ENCODE peak calls at places on chromosome 17, in nine cellular contexts. M is DMS 273 treated with DMSO at 0.1 percent for 48 hours; H is GM18507; O is activated T-helper 1 cell treated with anti-CD3 and anti-CD28 coated beads, Interleukin-2, amount 50 U/mL, for 16 hours; Y is kidney epithelial cell; B is NCI-H774; D is activated CD8-positive, alpha-beta T cell treated with anti-CD3 and anti-CD28 coated beads, Interleukin-2, amount 10 ng/mL, durations not matched to agents 7 days and 5 days; V is AG08395; U is astrocyte of the spinal cord. Z is an unnamed sample.

GRCh38 chr17:42274812-42275526 is 1.2 kb downstream of the STAT5B start:
- DNase-seq in M (no peak), H (no peak), O (no peak), Y (no peak), B (no peak), D (no peak), V (no peak), U (no peak), Z (no peak)

GRCh38 chr17:76139801-76140660 is 1.0 kb downstream of the FOXJ1 start:
- DNase-seq in M (no peak), H (no peak), O (no peak), Y (no peak), B (peak), D (peak), V (no peak), U (no peak), Z (no peak)

GRCh38 chr17:68087851-68088250 is 52.3 kb downstream of the KPNA2 start:
- DNase-seq in M (no peak), H (no peak), O (no peak), Y (no peak), B (no peak), D (no peak), V (no peak), U (no peak), Z (no peak)

GRCh38 chr17:65103896-65104295 is 33.3 kb upstream of the RGS9 start:
- DNase-seq in M (no peak), H (no peak), O (no peak), Y (peak), B (no peak), D (no peak), V (no peak), U (peak), Z (no peak)

GRCh38 chr17:83161298-83162034 is 82.1 kb downstream of the METRNL start:
- DNase-seq in M (no peak), H (no peak), O (no peak), Y (no peak), B (no peak), D (no peak), V (peak), U (peak), Z (no peak)

GRCh38 chr17:76115138-76115754 is 11.7 kb upstream of the EXOC7 start:
- DNase-seq in M (no peak), H (no peak), O (no peak), Y (no peak), B (no peak), D (no peak), V (no peak), U (no peak), Z (no peak)

GRCh38 chr17:80833952-80834895 is 157.4 kb upstream of the CHMP6 start:
- DNase-seq in M (no peak), H (no peak), O (no peak), Y (no peak), B (no peak), D (no peak), V (peak), U (peak), Z (peak)

GRCh38 chr17:8392274-8392673 is 5.4 kb downstream of the RNF222 start:
- DNase-seq in M (no peak), H (no peak), O (no peak), Y (no peak), B (no peak), D (no peak), V (no peak), U (no peak), Z (no peak)

GRCh38 chr17:17055286-17056166 is 13.3 kb downstream of the MPRIP start:
- DNase-seq in M (no peak), H (no peak), O (no peak), Y (no peak), B (no peak), D (no peak), V (no peak), U (no peak), Z (no peak)

GRCh38 chr17:35286120-35286781 is 43.4 kb downstream of the SLFN5 start:
- DNase-seq in M (no peak), H (no peak), O (no peak), Y (no peak), B (no peak), D (peak), V (no peak), U (no peak), Z (no peak)

GRCh38 chr17:8611671-8612298 is 18.7 kb downstream of the MYH10 start:
- DNase-seq in M (no peak), H (no peak), O (no peak), Y (no peak), B (no peak), D (no peak), V (peak), U (peak), Z (no peak)

GRCh38 chr17:55769625-55770000 is 18.8 kb downstream of the PCTP start:
- DNase-seq in M (no peak), H (no peak), O (no peak), Y (no peak), B (no peak), D (no peak), V (peak), U (peak), Z (no peak)

GRCh38 chr17:76909971-76910760 is 42.0 kb downstream of the MGAT5B start:
- DNase-seq in M (no peak), H (no peak), O (no peak), Y (peak), B (no peak), D (peak), V (peak), U (peak), Z (no peak)

GRCh38 chr17:67376509-67376891 is 581 bp upstream of the PITPNC1 start:
- DNase-seq in M (peak), H (no peak), O (no peak), Y (no peak), B (no peak), D (peak), V (peak), U (peak), Z (peak)

GRCh38 chr17:17445925-17446665 is 30.7 kb upstream of the MED9 start:
- DNase-seq in M (no peak), H (no peak), O (no peak), Y (peak), B (peak), D (no peak), V (peak), U (peak), Z (no peak)

GRCh38 chr17:79298801-79299200 is 224.2 kb downstream of the ENGASE start:
- DNase-seq in M (no peak), H (no peak), O (no peak), Y (no peak), B (no peak), D (no peak), V (no peak), U (no peak), Z (no peak)

GRCh38 chr17:10790491-10791401 is 13.2 kb downstream of the TMEM238L start:
- DNase-seq in M (peak), H (no peak), O (no peak), Y (no peak), B (no peak), D (no peak), V (no peak), U (no peak), Z (no peak)

GRCh38 chr17:43701318-43701743 is 39.6 kb upstream of the MEOX1 start:
- DNase-seq in M (no peak), H (peak), O (no peak), Y (peak), B (no peak), D (peak), V (peak), U (peak), Z (no peak)

GRCh38 chr17:37481001-37481665 is 8.6 kb upstream of the DUSP14 start:
- DNase-seq in M (no peak), H (no peak), O (no peak), Y (no peak), B (no peak), D (no peak), V (no peak), U (no peak), Z (no peak)

GRCh38 chr17:50603340-50603739 is 31.3 kb upstream of the ABCC3 start:
- DNase-seq in M (no peak), H (no peak), O (no peak), Y (no peak), B (no peak), D (peak), V (no peak), U (no peak), Z (no peak)

GRCh38 chr17:43578699-43579569 is 32.8 kb upstream of the ETV4 start:
- DNase-seq in M (no peak), H (peak), O (no peak), Y (no peak), B (peak), D (peak), V (peak), U (peak), Z (no peak)

GRCh38 chr17:78664476-78665384 is 87.5 kb upstream of the DNAH17 start:
- DNase-seq in M (no peak), H (no peak), O (no peak), Y (no peak), B (peak), D (no peak), V (no peak), U (no peak), Z (no peak)

GRCh38 chr17:64641499-64641898 is 20.6 kb downstream of the SMURF2 start:
- DNase-seq in M (no peak), H (no peak), O (no peak), Y (no peak), B (no peak), D (no peak), V (peak), U (peak), Z (no peak)

GRCh38 chr17:20010099-20010863 is 1.1 kb downstream of the SPECC1 start:
- DNase-seq in M (peak), H (no peak), O (no peak), Y (peak), B (no peak), D (no peak), V (peak), U (peak), Z (peak)

GRCh38 chr17:42026821-42027539 is 7.1 kb downstream of the NKIRAS2 start:
- DNase-seq in M (no peak), H (no peak), O (no peak), Y (no peak), B (no peak), D (no peak), V (no peak), U (no peak), Z (no peak)

GRCh38 chr17:81444610-81445339 is 49.5 kb downstream of the BAHCC1 start:
- DNase-seq in M (no peak), H (no peak), O (no peak), Y (no peak), B (no peak), D (no peak), V (no peak), U (no peak), Z (no peak)

GRCh38 chr17:81510798-81511549 is 1.6 kb downstream of the ACTG1 start:
- DNase-seq in M (no peak), H (no peak), O (no peak), Y (no peak), B (no peak), D (peak), V (no peak), U (peak), Z (no peak)

GRCh38 chr17:50943575-50943933 is 77.4 kb upstream of the TOB1 start:
- DNase-seq in M (no peak), H (no peak), O (no peak), Y (no peak), B (no peak), D (no peak), V (no peak), U (no peak), Z (no peak)

GRCh38 chr17:57021226-57021940 is 43.5 kb downstream of the SCPEP1 start:
- DNase-seq in M (no peak), H (no peak), O (no peak), Y (no peak), B (peak), D (no peak), V (no peak), U (no peak), Z (no peak)

GRCh38 chr17:42363767-42364585 is 24.3 kb downstream of the STAT3 start:
- DNase-seq in M (no peak), H (no peak), O (no peak), Y (no peak), B (no peak), D (no peak), V (no peak), U (peak), Z (no peak)

GRCh38 chr17:16977932-16978331 is 6.0 kb upstream of the TNFRSF13B start:
- DNase-seq in M (no peak), H (no peak), O (no peak), Y (peak), B (no peak), D (no peak), V (peak), U (no peak), Z (no peak)

GRCh38 chr17:80791758-80792284 is 199.8 kb upstream of the CHMP6 start:
- DNase-seq in M (no peak), H (no peak), O (no peak), Y (peak), B (peak), D (peak), V (peak), U (peak), Z (no peak)

GRCh38 chr17:75753514-75754377 is 11.2 kb downstream of the GALK1 start:
- DNase-seq in M (no peak), H (peak), O (peak), Y (no peak), B (no peak), D (peak), V (peak), U (peak), Z (peak)

GRCh38 chr17:68248886-68249872 is 1.3 kb downstream of the AMZ2 start:
- DNase-seq in M (no peak), H (no peak), O (no peak), Y (no peak), B (no peak), D (peak), V (no peak), U (no peak), Z (no peak)

GRCh38 chr17:50638851-50639767 is 4.4 kb downstream of the ABCC3 start:
- DNase-seq in M (peak), H (no peak), O (no peak), Y (peak), B (peak), D (no peak), V (peak), U (peak), Z (peak)

GRCh38 chr17:4950075-4950756 is 703 bp upstream of the ENO3 start:
- DNase-seq in M (no peak), H (no peak), O (no peak), Y (no peak), B (peak), D (no peak), V (peak), U (no peak), Z (no peak)

GRCh38 chr17:76598004-76598439 is 12.4 kb upstream of the ST6GALNAC2 start:
- DNase-seq in M (no peak), H (no peak), O (no peak), Y (no peak), B (peak), D (no peak), V (no peak), U (no peak), Z (peak)

GRCh38 chr17:39634384-39634871 is 2.5 kb upstream of the STARD3 start:
- DNase-seq in M (no peak), H (no peak), O (no peak), Y (no peak), B (peak), D (peak), V (peak), U (peak), Z (no peak)

GRCh38 chr17:44170499-44171201 is at the start of gene ASB16:
- DNase-seq in M (no peak), H (no peak), O (no peak), Y (no peak), B (peak), D (no peak), V (peak), U (peak), Z (no peak)